ENCODE peak calls at places on chromosomes 5 and 9, in six cellular contexts. I, X, Z, Y, K and F are unnamed samples.

GRCh38 chr9:72902268-72902667 is 50.6 kb downstream of the ALDH1A1 start:
- DNase-seq in I (no peak), Y (no peak), X (no peak), Z (no peak), K (no peak), F (no peak)

GRCh38 chr9:96071245-96072124 is 196.0 kb downstream of the ERCC6L2 start:
- DNase-seq in X (peak; percentile 51), Y (peak; percentile 34), Z (peak; percentile 42), I (no peak), K (no peak), F (no peak)

GRCh38 chr9:109453210-109453842 is 44.8 kb downstream of the PTPN3 start:
- DNase-seq in X (peak; percentile 58), I (no peak), K (peak; percentile 58), Y (peak; percentile 83), Z (no peak), F (no peak)

GRCh38 chr5:142087920-142088679 is 20.5 kb upstream of the NDFIP1 start:
- DNase-seq in X (no peak), Z (no peak), K (no peak), I (no peak), Y (no peak), F (no peak)

GRCh38 chr5:96049398-96050272 is 88.0 kb upstream of the ELL2 start:
- DNase-seq in Z (no peak), Y (peak; percentile 92), I (no peak), K (peak; percentile 53), X (peak; percentile 82), F (no peak)

GRCh38 chr9:129895376-129896268 is 60.4 kb downstream of the USP20 start:
- DNase-seq in Z (peak; percentile 50), X (no peak), I (no peak), K (no peak), Y (no peak), F (no peak)

GRCh38 chr5:135559342-135559741 is 19.4 kb downstream of the CXCL14 start:
- DNase-seq in I (no peak), Y (peak; percentile 36), K (no peak), X (no peak), Z (no peak), F (no peak)

GRCh38 chr9:88502552-88503034 is 32.4 kb upstream of the NXNL2 start:
- DNase-seq in K (no peak), Z (no peak), X (no peak), I (no peak), Y (no peak), F (no peak)

GRCh38 chr5:81315336-81315735 is 13.9 kb downstream of the ZCCHC9 start:
- DNase-seq in Y (peak; percentile 79), K (peak; percentile 26), I (no peak), Z (no peak), X (peak; percentile 73), F (no peak)

GRCh38 chr5:89686081-89686765 is 723.3 kb downstream of the CETN3 start:
- DNase-seq in X (no peak), I (no peak), K (no peak), Y (no peak), Z (no peak), F (no peak)

GRCh38 chr9:88535226-88535931 is 401 bp downstream of the NXNL2 start:
- DNase-seq in K (no peak), I (no peak), X (no peak), Z (peak; percentile 27), Y (peak; percentile 12), F (peak; percentile 42)

GRCh38 chr5:16852251-16853005 is 83.7 kb downstream of the MYO10 start:
- DNase-seq in Y (no peak), Z (no peak), K (no peak), X (no peak), I (no peak), F (no peak)

GRCh38 chr5:127804886-127805426 is 101.8 kb downstream of the CCDC192 start:
- DNase-seq in K (no peak), I (no peak), Z (no peak), Y (peak; percentile 51), X (peak; percentile 61), F (no peak)

GRCh38 chr5:137218471-137218870 is 280.7 kb downstream of the SPOCK1 start:
- DNase-seq in K (no peak), Z (no peak), X (peak; percentile 86), I (no peak), Y (peak; percentile 59), F (no peak)

GRCh38 chr5:24208540-24209141 is 436.1 kb downstream of the CDH10 start:
- DNase-seq in K (no peak), X (no peak), I (no peak), Y (no peak), Z (no peak), F (no peak)

GRCh38 chr9:93129286-93129685 is 4.8 kb downstream of the NINJ1 start:
- DNase-seq in Z (no peak), K (no peak), X (no peak), Y (no peak), I (no peak), F (no peak)

GRCh38 chr9:126379661-126380365 is 53.2 kb downstream of the MVB12B start:
- DNase-seq in X (peak; percentile 62), Z (no peak), I (no peak), Y (peak; percentile 23), K (no peak), F (no peak)

GRCh38 chr5:145856285-145856818 is 16.5 kb downstream of the GRXCR2 start:
- DNase-seq in X (peak; percentile 83), K (no peak), I (no peak), Y (peak; percentile 13), Z (no peak), F (no peak)